ENCODE peak calls at places on chromosomes 13 and 19, in nine cellular contexts. I, F, E, Q, X, O, W, D and U are unnamed samples.
A peak's percentile ranks its signal among the peaks of the same experiment; 100 is the strongest.

GRCh38 chr13:113904411-113904810 is 40.5 kb upstream of the GAS6 start:
- DNase-seq in I (no peak), F (peak; percentile 43), E (peak; percentile 44), Q (peak; percentile 77), X (peak; percentile 47), O (no peak), W (peak; percentile 68), D (no peak), U (no peak)

GRCh38 chr13:38735655-38736440 is 49.0 kb downstream of the FREM2 start:
- DNase-seq in I (no peak), F (no peak), E (no peak), Q (no peak), X (peak; percentile 4), O (no peak), W (no peak), D (no peak), U (no peak)

GRCh38 chr19:58558623-58559274 is 338 bp upstream of the UBE2M start:
- DNase-seq in I (peak; percentile 99), F (peak; percentile 98), E (peak; percentile 99), Q (peak; percentile 99), X (peak; percentile 99), O (peak; percentile 91), W (peak; percentile 99), D (peak; percentile 93), U (peak; percentile 99)

GRCh38 chr13:102914629-102914935 is 68.8 kb downstream of the ERCC5 start:
- DNase-seq in I (no peak), F (no peak), E (no peak), Q (no peak), X (no peak), O (no peak), W (no peak), D (no peak), U (no peak)

GRCh38 chr19:46660601-46661019 is 372 bp downstream of the DACT3 start:
- DNase-seq in I (no peak), F (no peak), E (peak; percentile 42), Q (peak; percentile 53), X (no peak), O (no peak), W (peak; percentile 60), D (no peak), U (no peak)

GRCh38 chr19:7965259-7965841 is 21.9 kb upstream of the TIMM44 start:
- DNase-seq in I (no peak), F (no peak), E (no peak), Q (no peak), X (no peak), O (no peak), W (no peak), D (no peak), U (no peak)

GRCh38 chr19:45668342-45668871 is 386 bp downstream of the GIPR start:
- DNase-seq in I (no peak), F (no peak), E (peak; percentile 42), Q (no peak), X (no peak), O (no peak), W (no peak), D (no peak), U (no peak)

GRCh38 chr13:106533940-106534843 is 1.3 kb downstream of the EFNB2 start:
- DNase-seq in I (peak; percentile 83), F (peak; percentile 63), E (peak; percentile 62), Q (peak; percentile 42), X (peak; percentile 17), O (peak; percentile 74), W (peak; percentile 38), D (no peak), U (peak; percentile 75)

GRCh38 chr19:51020988-51021651 is 1.6 kb upstream of the KLK10 start:
- DNase-seq in I (peak; percentile 56), F (peak; percentile 51), E (no peak), Q (no peak), X (peak; percentile 66), O (peak; percentile 27), W (no peak), D (no peak), U (no peak)

GRCh38 chr13:46640843-46641242 is 87.9 kb downstream of the LRCH1 start:
- DNase-seq in I (peak; percentile 28), F (peak; percentile 58), E (no peak), Q (no peak), X (no peak), O (no peak), W (no peak), D (peak; percentile 78), U (no peak)

GRCh38 chr13:72368031-72368430 is 359.4 kb downstream of the MZT1 start:
- DNase-seq in I (no peak), F (no peak), E (no peak), Q (no peak), X (no peak), O (no peak), W (no peak), D (no peak), U (no peak)

GRCh38 chr19:22882797-22883196 is 50.7 kb downstream of the ZNF723 start:
- DNase-seq in I (peak; percentile 12), F (peak; percentile 13), E (no peak), Q (no peak), X (no peak), O (peak; percentile 0), W (no peak), D (peak; percentile 32), U (no peak)

GRCh38 chr13:44240611-44241010 is 133.0 kb upstream of the SERP2 start:
- DNase-seq in I (no peak), F (no peak), E (no peak), Q (no peak), X (no peak), O (no peak), W (no peak), D (no peak), U (no peak)

GRCh38 chr13:112885782-112886268 is 83.2 kb upstream of the MCF2L start:
- DNase-seq in I (peak; percentile 87), F (peak; percentile 87), E (peak; percentile 87), Q (peak; percentile 87), X (peak; percentile 96), O (peak; percentile 82), W (peak; percentile 65), D (peak; percentile 66), U (peak; percentile 83)

DNA sequence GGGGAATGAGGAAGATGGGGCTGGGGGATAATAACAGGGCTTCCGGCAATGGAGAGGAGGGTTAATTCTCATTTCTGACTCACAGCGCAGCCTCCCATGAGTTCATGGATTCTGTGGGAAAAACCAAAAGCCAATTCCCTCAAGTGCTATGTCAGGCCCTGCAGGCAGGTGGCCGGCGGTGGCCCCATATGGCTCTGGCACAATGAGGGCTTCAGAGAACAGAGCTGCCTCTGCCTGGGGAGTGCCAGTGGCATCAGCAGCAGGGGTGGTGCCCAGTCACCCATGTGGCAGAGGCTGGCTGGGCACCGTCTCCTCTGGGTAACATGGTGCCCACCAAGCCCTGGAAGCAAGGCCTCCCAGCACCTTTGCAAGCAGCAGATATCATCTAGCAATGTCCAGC is 69.1 kb downstream of the ALOX5AP start:
- DNase-seq in I (no peak), F (no peak), E (no peak), Q (no peak), X (no peak), O (no peak), W (no peak), D (no peak), U (no peak)
- TF ChIP-seq CTCF in I (peak; percentile 18), F (peak; percentile 21), E (no peak), Q (no peak), X (no peak), O (no peak), W (no peak), D (peak; percentile 23), U (no peak)

GRCh38 chr19:49788857-49789256 is 22.1 kb downstream of the AP2A1 start:
- DNase-seq in I (no peak), F (no peak), E (no peak), Q (no peak), X (no peak), O (no peak), W (no peak), D (no peak), U (no peak)

GRCh38 chr19:49782515-49782914 is 15.7 kb downstream of the AP2A1 start:
- DNase-seq in I (no peak), F (no peak), E (no peak), Q (no peak), X (no peak), O (no peak), W (no peak), D (no peak), U (no peak)

GRCh38 chr19:49790866-49791265 is 22.2 kb downstream of the FUZ start:
- DNase-seq in I (peak; percentile 56), F (peak; percentile 11), E (no peak), Q (no peak), X (peak; percentile 38), O (no peak), W (peak; percentile 80), D (no peak), U (no peak)

GRCh38 chr19:49787746-49788145 is 20.9 kb downstream of the AP2A1 start:
- DNase-seq in I (no peak), F (no peak), E (no peak), Q (no peak), X (no peak), O (no peak), W (no peak), D (no peak), U (no peak)

DNA sequence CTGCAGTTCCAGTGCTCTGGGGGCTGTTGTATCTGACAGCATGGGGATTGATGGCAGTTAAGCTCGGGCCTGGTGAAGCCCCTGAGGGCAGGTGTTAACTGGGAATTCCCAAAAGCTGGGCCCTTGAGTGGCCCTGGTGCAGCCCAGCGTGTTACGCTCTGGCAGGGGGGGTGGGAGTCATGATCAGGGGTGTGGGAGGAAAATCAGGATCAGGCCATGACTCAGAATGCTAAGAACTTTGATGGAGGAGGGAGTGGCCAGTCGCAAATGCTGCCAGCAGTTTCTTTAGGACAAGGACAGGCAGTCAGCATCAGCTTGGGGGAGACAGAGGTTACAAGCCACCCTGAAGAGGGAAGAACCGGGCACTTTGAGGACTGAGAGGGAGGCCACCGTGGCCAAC is 19.6 kb downstream of the AP2A1 start:
- DNase-seq in I (peak; percentile 58), F (peak; percentile 53), E (no peak), Q (no peak), X (no peak), O (peak; percentile 20), W (peak; percentile 53), D (peak; percentile 61), U (no peak)
- H3K27ac ChIP-seq in I (peak overlapping the region; percentile 54), F (peak overlapping the region; percentile 5), E (no peak overlapping the region), Q (peak overlapping the region; percentile 24), X (no peak overlapping the region), O (peak overlapping the region; percentile 31), W (peak overlapping the region; percentile 51), D (no peak overlapping the region), U (no peak overlapping the region)

GRCh38 chr13:70104481-70104880 is 3.1 kb upstream of the ATXN8OS start:
- DNase-seq in I (no peak), F (no peak), E (no peak), Q (no peak), X (no peak), O (no peak), W (no peak), D (no peak), U (no peak)

DNA sequence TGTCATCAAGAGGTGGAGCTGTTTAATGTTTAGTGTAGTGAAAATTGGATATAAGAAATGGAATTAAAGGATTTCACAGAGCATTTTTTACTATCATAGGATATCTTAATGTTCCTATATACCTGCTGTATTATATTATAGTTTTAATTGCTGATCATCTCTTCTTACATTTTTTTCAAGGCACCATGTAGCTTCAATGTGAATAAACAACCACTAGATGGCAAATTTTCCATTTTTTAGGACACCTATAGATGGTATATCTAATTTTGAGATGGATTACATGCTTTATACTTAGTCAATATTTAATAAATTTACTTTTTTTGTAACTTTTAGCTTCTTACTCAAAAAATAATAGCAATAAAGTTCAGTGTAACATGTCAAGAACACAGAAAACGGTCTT is 9.0 kb upstream of the ATXN8OS start:
- DNase-seq in I (peak; percentile 3), F (no peak), E (no peak), Q (no peak), X (no peak), O (no peak), W (no peak), D (no peak), U (no peak)
- TF ChIP-seq CTCF in I (no peak), F (no peak), E (peak; percentile 20), Q (peak; percentile 19), X (peak; percentile 47), O (no peak), W (no peak), D (peak; percentile 22), U (no peak)

GRCh38 chr13:111203742-111204386 is 88.8 kb downstream of the ARHGEF7 start:
- DNase-seq in I (no peak), F (no peak), E (no peak), Q (no peak), X (no peak), O (no peak), W (no peak), D (no peak), U (no peak)
- H3K27ac ChIP-seq in I (peak overlapping the region; percentile 50), F (peak overlapping the region; percentile 77), E (no peak overlapping the region), Q (peak overlapping the region; percentile 69), X (no peak overlapping the region), O (peak overlapping the region; percentile 47), W (peak overlapping the region; percentile 72), D (no peak overlapping the region), U (peak overlapping the region; percentile 73)